ENCODE peak calls at places on chromosomes 11 and 22, in ten cellular contexts. T is mesothelial cell of epicardium, P is BE2C, Q is colonic mucosa, H is adrenal gland, J is thyroid gland, A is PC-3, E is HFF-Myc, F is lung, O is epithelial cell of esophagus. U is an unnamed sample.

GRCh38 chr22:19466848-19467752 is 11.9 kb downstream of the UFD1 start:
- DNase-seq in T (no peak), P (no peak), Q (no peak), H (no peak), J (no peak), A (no peak), E (no peak), F (no peak), O (no peak), U (no peak)

GRCh38 chr11:44658451-44658850 is 68.3 kb upstream of the TSPAN18 start:
- DNase-seq in T (no peak), P (peak), Q (no peak), H (peak), J (no peak), A (peak), E (no peak), F (no peak), O (peak), U (peak)

GRCh38 chr11:75593337-75593915 is 31.4 kb downstream of the SERPINH1 start:
- DNase-seq in T (no peak), P (no peak), Q (no peak), H (no peak), J (no peak), A (no peak), E (no peak), F (no peak), O (no peak), U (no peak)

GRCh38 chr11:2098691-2099522 is 40.3 kb downstream of the IGF2 start:
- DNase-seq in T (peak), P (no peak), Q (no peak), H (no peak), J (no peak), A (no peak), E (no peak), F (no peak), O (peak), U (no peak)

GRCh38 chr22:43832393-43833265 is 20.5 kb upstream of the EFCAB6 start:
- DNase-seq in T (no peak), P (no peak), Q (no peak), H (no peak), J (no peak), A (no peak), E (no peak), F (no peak), O (no peak), U (no peak)

GRCh38 chr11:56950510-56950909 is 38.2 kb upstream of the OR5AK2 start:
- DNase-seq in T (no peak), P (no peak), Q (no peak), H (no peak), J (no peak), A (peak), E (no peak), F (no peak), O (peak), U (no peak)

GRCh38 chr11:64263021-64263946 is 12.0 kb downstream of the PLCB3 start:
- DNase-seq in T (no peak), P (no peak), Q (no peak), H (no peak), J (no peak), A (no peak), E (no peak), F (no peak), O (peak), U (no peak)

GRCh38 chr11:129938764-129939163 is 43.4 kb upstream of the NFRKB start:
- DNase-seq in T (no peak), P (no peak), Q (no peak), H (no peak), J (no peak), A (no peak), E (no peak), F (no peak), O (no peak), U (no peak)

GRCh38 chr11:18772211-18772610 is 19.4 kb downstream of the PTPN5 start:
- DNase-seq in T (no peak), P (no peak), Q (no peak), H (no peak), J (no peak), A (no peak), E (no peak), F (no peak), O (no peak), U (no peak)

GRCh38 chr22:41995211-41995610 is 3.4 kb upstream of the WBP2NL start:
- DNase-seq in T (no peak), P (no peak), Q (no peak), H (no peak), J (no peak), A (no peak), E (no peak), F (no peak), O (no peak), U (no peak)

GRCh38 chr22:35894464-35894878 is 134.2 kb downstream of the RBFOX2 start:
- DNase-seq in T (no peak), P (no peak), Q (no peak), H (no peak), J (peak), A (no peak), E (no peak), F (no peak), O (peak), U (no peak)

GRCh38 chr22:32132783-32133182 is 26.3 kb downstream of the C22orf42 start:
- DNase-seq in T (no peak), P (no peak), Q (no peak), H (no peak), J (no peak), A (no peak), E (no peak), F (no peak), O (no peak), U (no peak)

GRCh38 chr22:23181763-23182288 is 1.5 kb downstream of the BCR start:
- DNase-seq in T (no peak), P (no peak), Q (no peak), H (no peak), J (no peak), A (no peak), E (no peak), F (no peak), O (peak), U (peak)

GRCh38 chr11:130137999-130138398 is 21.6 kb upstream of the ST14 start:
- DNase-seq in T (no peak), P (no peak), Q (no peak), H (no peak), J (no peak), A (no peak), E (no peak), F (no peak), O (no peak), U (no peak)

GRCh38 chr22:45129703-45130524 is 33.8 kb upstream of the NUP50 start:
- DNase-seq in T (no peak), P (no peak), Q (no peak), H (no peak), J (no peak), A (no peak), E (no peak), F (no peak), O (peak), U (no peak)

GRCh38 chr11:66242085-66242765 is 26.2 kb upstream of the RAB1B start:
- DNase-seq in T (no peak), P (no peak), Q (no peak), H (no peak), J (no peak), A (no peak), E (no peak), F (no peak), O (no peak), U (no peak)

GRCh38 chr11:61158691-61159381 is 2.4 kb downstream of the VPS37C start:
- DNase-seq in T (no peak), P (no peak), Q (peak), H (no peak), J (no peak), A (peak), E (no peak), F (no peak), O (peak), U (peak)

GRCh38 chr11:114308689-114309089 is 12.5 kb downstream of the NNMT start:
- DNase-seq in T (no peak), P (no peak), Q (no peak), H (no peak), J (no peak), A (no peak), E (no peak), F (peak), O (no peak), U (no peak)

GRCh38 chr22:26310616-26311015 is 118.4 kb upstream of the ASPHD2 start:
- DNase-seq in T (no peak), P (no peak), Q (no peak), H (no peak), J (no peak), A (no peak), E (no peak), F (no peak), O (no peak), U (no peak)

GRCh38 chr11:105152556-105152955 is 13.0 kb upstream of the CARD18 start:
- DNase-seq in T (no peak), P (no peak), Q (no peak), H (no peak), J (no peak), A (peak), E (no peak), F (no peak), O (no peak), U (no peak)

GRCh38 chr11:3165152-3165705 is at the start of gene OSBPL5:
- DNase-seq in T (peak), P (peak), Q (peak), H (peak), J (peak), A (peak), E (no peak), F (peak), O (peak), U (peak)

GRCh38 chr11:61728066-61728939 is 24.1 kb upstream of the MYRF start:
- DNase-seq in T (no peak), P (no peak), Q (no peak), H (no peak), J (no peak), A (peak), E (no peak), F (no peak), O (no peak), U (no peak)

GRCh38 chr11:59173080-59173963 is 1.4 kb downstream of the DTX4 start:
- DNase-seq in T (peak), P (no peak), Q (peak), H (peak), J (peak), A (no peak), E (no peak), F (no peak), O (peak), U (peak)

GRCh38 chr11:60912851-60913550 is 957 bp upstream of the TMEM109 start:
- DNase-seq in T (no peak), P (no peak), Q (no peak), H (no peak), J (peak), A (no peak), E (no peak), F (no peak), O (no peak), U (no peak)

GRCh38 chr11:101618691-101619090 is 34.9 kb upstream of the TRPC6 start:
- DNase-seq in T (no peak), P (no peak), Q (no peak), H (no peak), J (no peak), A (peak), E (peak), F (no peak), O (peak), U (no peak)

GRCh38 chr11:46900091-46900746 is 18.1 kb downstream of the LRP4 start:
- DNase-seq in T (no peak), P (no peak), Q (no peak), H (no peak), J (no peak), A (no peak), E (no peak), F (no peak), O (peak), U (no peak)

GRCh38 chr22:49923445-49923844 is 5.0 kb downstream of the CRELD2 start:
- DNase-seq in T (no peak), P (peak), Q (no peak), H (no peak), J (no peak), A (no peak), E (no peak), F (no peak), O (no peak), U (no peak)

GRCh38 chr11:109426442-109426841 is 4.5 kb downstream of the C11orf87 start:
- DNase-seq in T (no peak), P (no peak), Q (no peak), H (no peak), J (no peak), A (peak), E (no peak), F (no peak), O (peak), U (no peak)
- TF ChIP-seq CTCF in T (peak), P (peak), Q (no peak), H (peak), J (no peak), A (peak), E (no peak), F (no peak), O (peak), U (no peak)

GRCh38 chr11:86802601-86803051 is 2.3 kb downstream of the PRSS23 start:
- DNase-seq in T (no peak), P (no peak), Q (no peak), H (no peak), J (no peak), A (peak), E (no peak), F (no peak), O (peak), U (peak)
- TF ChIP-seq CTCF in T (peak), P (peak), Q (peak), H (peak), J (peak), A (peak), E (peak), F (no peak), O (peak), U (no peak)

GRCh38 chr22:38335077-38335476 is 17.8 kb upstream of the CSNK1E start:
- DNase-seq in T (no peak), P (no peak), Q (no peak), H (no peak), J (no peak), A (peak), E (no peak), F (no peak), O (peak), U (no peak)

GRCh38 chr22:38338772-38339379 is 21.6 kb upstream of the CSNK1E start:
- DNase-seq in T (no peak), P (peak), Q (no peak), H (peak), J (no peak), A (no peak), E (no peak), F (no peak), O (no peak), U (no peak)

DNA sequence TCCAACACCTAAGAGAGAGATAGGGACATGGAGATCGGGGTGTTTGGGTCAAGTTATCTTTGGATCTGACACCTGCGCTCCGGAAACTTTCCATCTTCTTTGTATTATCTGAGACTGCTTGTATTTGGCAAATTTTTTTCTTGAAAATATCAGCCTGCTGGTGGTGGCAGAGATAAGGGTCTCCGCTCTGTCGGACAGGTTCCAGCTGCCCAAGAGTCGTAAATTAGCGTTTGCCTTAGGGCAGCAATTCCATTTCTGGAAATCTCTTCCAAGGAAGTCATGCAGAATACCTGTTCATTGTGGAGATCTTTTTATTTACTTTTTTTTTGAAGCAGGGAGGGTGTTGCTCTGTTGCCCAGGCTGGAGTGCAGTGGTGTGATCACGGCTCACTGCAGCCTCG is 19.5 kb upstream of the CSNK1E start:
- DNase-seq in T (no peak), P (peak), Q (no peak), H (no peak), J (no peak), A (no peak), E (no peak), F (no peak), O (no peak), U (no peak)
- TF ChIP-seq CTCF in T (no peak), P (no peak), Q (no peak), H (no peak), J (no peak), A (no peak), E (no peak), F (no peak), O (no peak), U (no peak)

GRCh38 chr11:24234822-24235508 is 261.9 kb upstream of the LUZP2 start:
- DNase-seq in T (no peak), P (peak), Q (peak), H (no peak), J (peak), A (peak), E (no peak), F (peak), O (peak), U (peak)
- TF ChIP-seq CTCF in T (no peak), P (peak), Q (no peak), H (no peak), J (no peak), A (peak), E (no peak), F (no peak), O (no peak), U (no peak)

U was measured in Calu3.